ENCODE peak calls at places on chromosomes 13 and 19, in ten cellular contexts. F is NCI-H524; Z is stimulated activated CD4-positive, alpha-beta T cell treated with anti-CD3 and anti-CD28 coated beads, Interleukin-2, amount 100 ng/mL, for 24 hours; U is fibroblast of pulmonary artery; P is naive thymus-derived CD8-positive, alpha-beta T cell; L is OCI-M1; T is stomach; K is Peyer's patch; W is iris pigment epithelial cell; O is fibroblast of the aortic adventitia. M is an unnamed sample.

GRCh38 chr19:57934820-57935665 is at the start of gene ZNF418:
- DNase-seq in F (no peak), Z (peak; percentile 39), U (peak; percentile 90), P (peak; percentile 83), L (peak; percentile 95), T (peak; percentile 54), K (peak; percentile 62), W (peak; percentile 88), O (peak; percentile 87), M (peak; percentile 81)

GRCh38 chr19:46720516-46721239 is 3.8 kb upstream of the PRKD2 start:
- DNase-seq in F (no peak), Z (no peak), U (no peak), P (no peak), L (no peak), T (no peak), K (no peak), W (no peak), O (no peak), M (no peak)

GRCh38 chr19:43934055-43934984 is 762 bp downstream of the ZNF45 start:
- DNase-seq in F (no peak), Z (no peak), U (no peak), P (no peak), L (peak; percentile 46), T (no peak), K (no peak), W (peak; percentile 11), O (peak; percentile 16), M (peak; percentile 11)

GRCh38 chr13:52001120-52001731 is 10.0 kb downstream of the ATP7B start:
- DNase-seq in F (peak; percentile 30), Z (no peak), U (peak; percentile 66), P (no peak), L (peak; percentile 79), T (no peak), K (no peak), W (peak; percentile 42), O (peak; percentile 70), M (peak; percentile 55)

GRCh38 chr13:50222569-50223332 is 207.5 kb downstream of the KCNRG start:
- DNase-seq in F (no peak), Z (no peak), U (peak; percentile 90), P (no peak), L (peak; percentile 69), T (peak; percentile 67), K (peak; percentile 71), W (peak; percentile 76), O (peak; percentile 95), M (peak; percentile 95)

GRCh38 chr19:1942934-1943555 is 2.1 kb downstream of the CSNK1G2 start:
- DNase-seq in F (no peak), Z (no peak), U (no peak), P (no peak), L (no peak), T (no peak), K (no peak), W (peak; percentile 25), O (no peak), M (no peak)

GRCh38 chr19:2302319-2303208 is 5.4 kb downstream of the LINGO3 start:
- DNase-seq in F (no peak), Z (no peak), U (peak; percentile 54), P (no peak), L (no peak), T (peak; percentile 47), K (peak; percentile 83), W (peak; percentile 37), O (peak; percentile 27), M (peak; percentile 46)

GRCh38 chr19:51016798-51017683 is 2.5 kb downstream of the KLK10 start:
- DNase-seq in F (peak; percentile 10), Z (peak; percentile 85), U (peak; percentile 57), P (no peak), L (peak; percentile 49), T (peak; percentile 77), K (peak; percentile 71), W (peak; percentile 58), O (peak; percentile 39), M (peak; percentile 31)

GRCh38 chr19:39516270-39516669 is 1.3 kb downstream of the SELENOV start:
- DNase-seq in F (no peak), Z (no peak), U (no peak), P (no peak), L (no peak), T (no peak), K (no peak), W (no peak), O (no peak), M (no peak)

GRCh38 chr13:114131581-114132418 is 623 bp downstream of the RASA3 start:
- DNase-seq in F (no peak), Z (peak; percentile 48), U (peak; percentile 53), P (no peak), L (peak; percentile 40), T (no peak), K (peak; percentile 52), W (peak; percentile 60), O (peak; percentile 35), M (peak; percentile 36)

GRCh38 chr19:2575734-2576481 is 100.0 kb downstream of the GADD45B start:
- DNase-seq in F (no peak), Z (no peak), U (peak; percentile 85), P (no peak), L (no peak), T (peak; percentile 66), K (peak; percentile 64), W (peak; percentile 96), O (peak; percentile 95), M (peak; percentile 94)

GRCh38 chr19:18085702-18086457 is 854 bp downstream of the IL12RB1 start:
- DNase-seq in F (no peak), Z (no peak), U (no peak), P (no peak), L (no peak), T (no peak), K (no peak), W (no peak), O (no peak), M (no peak)

GRCh38 chr19:12984683-12985048 is 10.6 kb upstream of the NFIX start:
- DNase-seq in F (no peak), Z (no peak), U (no peak), P (no peak), L (no peak), T (no peak), K (no peak), W (no peak), O (no peak), M (no peak)

GRCh38 chr13:49791753-49792549 is 531 bp downstream of the KPNA3 start:
- DNase-seq in F (no peak), Z (peak; percentile 58), U (peak; percentile 35), P (peak; percentile 68), L (peak; percentile 71), T (peak; percentile 47), K (peak; percentile 67), W (peak; percentile 56), O (peak; percentile 45), M (peak; percentile 38)

GRCh38 chr19:18895828-18896341 is at the start of gene CERS1:
- DNase-seq in F (peak; percentile 15), Z (no peak), U (no peak), P (no peak), L (peak; percentile 47), T (no peak), K (no peak), W (no peak), O (no peak), M (no peak)

GRCh38 chr13:113915786-113916329 is 52.0 kb upstream of the GAS6 start:
- DNase-seq in F (no peak), Z (no peak), U (no peak), P (no peak), L (no peak), T (peak; percentile 19), K (no peak), W (no peak), O (no peak), M (no peak)

GRCh38 chr19:35429698-35430097 is 18.4 kb upstream of the FFAR2 start:
- DNase-seq in F (no peak), Z (no peak), U (no peak), P (no peak), L (no peak), T (no peak), K (peak; percentile 74), W (no peak), O (no peak), M (no peak)

GRCh38 chr19:50046649-50047503 is 21.1 kb downstream of the ZNF473 start:
- DNase-seq in F (peak; percentile 8), Z (peak; percentile 75), U (peak; percentile 17), P (peak; percentile 76), L (peak; percentile 65), T (peak; percentile 29), K (peak; percentile 69), W (no peak), O (peak; percentile 16), M (peak; percentile 51)

GRCh38 chr13:31274345-31274870 is 74.6 kb downstream of the B3GLCT start:
- DNase-seq in F (no peak), Z (no peak), U (peak; percentile 13), P (no peak), L (no peak), T (no peak), K (no peak), W (peak; percentile 20), O (no peak), M (peak; percentile 66)

GRCh38 chr19:7461841-7462629 is 26.8 kb downstream of the PEX11G start:
- DNase-seq in F (no peak), Z (no peak), U (no peak), P (no peak), L (no peak), T (no peak), K (no peak), W (no peak), O (no peak), M (no peak)

GRCh38 chr13:37270206-37271001 is 164.9 kb upstream of the CSNK1A1L start:
- DNase-seq in F (no peak), Z (no peak), U (no peak), P (no peak), L (no peak), T (no peak), K (no peak), W (no peak), O (no peak), M (peak; percentile 33)

GRCh38 chr13:83232626-83233025 is 649.6 kb downstream of the SLITRK1 start:
- DNase-seq in F (no peak), Z (no peak), U (no peak), P (no peak), L (no peak), T (no peak), K (no peak), W (no peak), O (no peak), M (peak; percentile 17)

GRCh38 chr13:30971575-30971974 is 39.1 kb downstream of the TEX26 start:
- DNase-seq in F (no peak), Z (no peak), U (peak; percentile 49), P (no peak), L (no peak), T (no peak), K (no peak), W (peak; percentile 37), O (peak; percentile 59), M (peak; percentile 21)

GRCh38 chr13:100131863-100132574 is 43.1 kb downstream of the PCCA start:
- DNase-seq in F (no peak), Z (peak; percentile 33), U (peak; percentile 89), P (no peak), L (peak; percentile 9), T (no peak), K (no peak), W (peak; percentile 98), O (peak; percentile 57), M (peak; percentile 88)

GRCh38 chr13:98385591-98385990 is 191.3 kb downstream of the STK24 start:
- DNase-seq in F (no peak), Z (no peak), U (no peak), P (no peak), L (no peak), T (no peak), K (no peak), W (no peak), O (no peak), M (no peak)

GRCh38 chr13:98284677-98285076 is 107.6 kb upstream of the RNF113B start:
- DNase-seq in F (peak; percentile 81), Z (no peak), U (no peak), P (no peak), L (no peak), T (no peak), K (no peak), W (no peak), O (no peak), M (no peak)

GRCh38 chr19:18718846-18719458 is 35.5 kb downstream of the CRTC1 start:
- DNase-seq in F (no peak), Z (no peak), U (no peak), P (no peak), L (no peak), T (no peak), K (no peak), W (no peak), O (no peak), M (no peak)

GRCh38 chr13:113897161-113897560 is 33.3 kb upstream of the GAS6 start:
- DNase-seq in F (no peak), Z (no peak), U (peak; percentile 93), P (no peak), L (no peak), T (no peak), K (no peak), W (peak; percentile 93), O (peak; percentile 96), M (peak; percentile 100)